ENCODE peak calls at places on chromosome 14, in nine cellular contexts. O is lower lobe of right lung; A is stimulated activated CD8-positive, alpha-beta memory T cell treated with anti-CD3 and anti-CD28 coated beads, Interleukin-2, amount 100 ng/mL, for 1 hour; E is choroid plexus epithelial cell; W is chondrocyte; H is LoVo; T is NCI-H1092 treated with DMSO at 0.1 percent for 48 hours; Y is MCF 10A; L is heart right ventricle. B is an unnamed sample.

GRCh38 chr14:93980464-93981201 is 4.3 kb upstream of the ASB2 start:
- DNase-seq in O (no peak), A (no peak), E (peak; percentile 47), W (peak; percentile 53), H (no peak), T (no peak), Y (peak; percentile 27), L (peak; percentile 85), B (peak; percentile 88)

GRCh38 chr14:39988939-39989338 is 556.7 kb upstream of the FBXO33 start:
- DNase-seq in O (no peak), A (no peak), E (peak; percentile 43), W (no peak), H (peak; percentile 34), T (peak; percentile 86), Y (peak; percentile 50), L (no peak), B (no peak)

GRCh38 chr14:76514599-76514998 is 138.7 kb downstream of the ESRRB start:
- DNase-seq in O (no peak), A (no peak), E (peak; percentile 11), W (no peak), H (no peak), T (peak; percentile 10), Y (peak; percentile 72), L (no peak), B (no peak)

GRCh38 chr14:33848009-33848408 is 102.9 kb downstream of the EGLN3 start:
- DNase-seq in O (no peak), A (no peak), E (no peak), W (no peak), H (no peak), T (no peak), Y (no peak), L (no peak), B (no peak)

GRCh38 chr14:97046991-97047390 is 249.8 kb downstream of the VRK1 start:
- DNase-seq in O (no peak), A (no peak), E (no peak), W (no peak), H (no peak), T (no peak), Y (no peak), L (no peak), B (no peak)

GRCh38 chr14:20802341-20803084 is at the start of gene RNASE1:
- DNase-seq in O (peak; percentile 57), A (no peak), E (no peak), W (no peak), H (peak; percentile 50), T (no peak), Y (no peak), L (peak; percentile 70), B (peak; percentile 72)

GRCh38 chr14:32998433-32998832 is 59.8 kb downstream of the NPAS3 start:
- DNase-seq in O (no peak), A (no peak), E (peak; percentile 63), W (no peak), H (no peak), T (no peak), Y (peak; percentile 35), L (no peak), B (no peak)

GRCh38 chr14:94213021-94213420 is 38.9 kb downstream of the PPP4R4 start:
- DNase-seq in O (no peak), A (no peak), E (peak; percentile 8), W (no peak), H (no peak), T (no peak), Y (peak; percentile 22), L (no peak), B (no peak)

GRCh38 chr14:71179046-71179445 is 271.8 kb downstream of the PCNX1 start:
- DNase-seq in O (no peak), A (no peak), E (no peak), W (no peak), H (no peak), T (no peak), Y (no peak), L (no peak), B (no peak)